ENCODE peak calls at places on chromosomes 2 and 18, in five cellular contexts. V is left ventricle myocardium inferior, D is WERI-Rb-1, S is tibial nerve, Z is fibroblast of the aortic adventitia. F is an unnamed sample.

GRCh38 chr2:218679119-218679518 is 7.2 kb downstream of the STK36 start:
- DNase-seq in Z (no peak), V (no peak), D (no peak), S (no peak), F (peak)

GRCh38 chr18:1806884-1807615 is 764.3 kb downstream of the METTL4 start:
- DNase-seq in S (no peak), Z (no peak), V (no peak), D (no peak), F (no peak)

GRCh38 chr18:74745658-74746403 is 148.2 kb downstream of the ZNF407 start:
- DNase-seq in S (no peak), Z (peak), V (no peak), D (no peak), F (peak)

GRCh38 chr2:143558665-143559064 is 429.4 kb downstream of the ARHGAP15 start:
- DNase-seq in D (no peak), V (no peak), S (no peak), Z (peak), F (peak)

GRCh38 chr2:226376516-226377180 is 423.0 kb downstream of the IRS1 start:
- DNase-seq in D (no peak), Z (peak), S (no peak), V (no peak), F (no peak)

GRCh38 chr2:173397539-173397938 is 42.9 kb downstream of the CDCA7 start:
- DNase-seq in V (no peak), S (no peak), Z (no peak), D (no peak), F (no peak)

GRCh38 chr2:57720728-57721627 is 325.6 kb upstream of the VRK2 start:
- DNase-seq in V (no peak), Z (peak), D (peak), S (no peak), F (peak)

GRCh38 chr2:102082591-102083586 is 59.7 kb upstream of the IL1R1 start:
- DNase-seq in D (no peak), Z (peak), V (no peak), S (no peak), F (peak)

GRCh38 chr2:112605926-112606325 is 21.5 kb downstream of the CHCHD5 start:
- DNase-seq in S (no peak), V (no peak), D (no peak), Z (no peak), F (no peak)

GRCh38 chr18:69387181-69387580 is 13.5 kb upstream of the DOK6 start:
- DNase-seq in Z (no peak), S (no peak), D (no peak), V (no peak), F (no peak)

GRCh38 chr2:209614630-209615369 is 156.8 kb upstream of the UNC80 start:
- DNase-seq in Z (peak), S (no peak), D (peak), V (no peak), F (no peak)

GRCh38 chr2:120346034-120346666 is at the start of gene INHBB:
- DNase-seq in V (no peak), Z (no peak), S (no peak), D (peak), F (no peak)

GRCh38 chr2:195003926-195004325 is 653.1 kb upstream of the SLC39A10 start:
- DNase-seq in S (no peak), V (no peak), D (no peak), Z (peak), F (no peak)

GRCh38 chr2:122500316-122501105 is 745.1 kb downstream of the TSN start:
- DNase-seq in Z (no peak), V (no peak), D (no peak), S (no peak), F (no peak)

GRCh38 chr2:191857406-191857805 is 10.5 kb upstream of the CAVIN2 start:
- DNase-seq in Z (peak), S (no peak), D (no peak), V (no peak), F (peak)

GRCh38 chr2:33024758-33025157 is 78.0 kb downstream of the LTBP1 start:
- DNase-seq in Z (no peak), S (no peak), D (no peak), V (no peak), F (no peak)

GRCh38 chr2:216619411-216620393 is 13.5 kb upstream of the IGFBP2 start:
- DNase-seq in D (peak), V (no peak), S (no peak), Z (peak), F (peak)

GRCh38 chr2:199590323-199590915 is 132.7 kb upstream of the SATB2 start:
- DNase-seq in V (no peak), D (no peak), S (no peak), Z (no peak), F (no peak)

GRCh38 chr18:54802686-54803395 is 25.4 kb upstream of the RAB27B start:
- DNase-seq in D (no peak), Z (no peak), S (no peak), V (no peak), F (no peak)

GRCh38 chr2:120372816-120373215 is 26.9 kb downstream of the INHBB start:
- DNase-seq in Z (no peak), S (no peak), V (no peak), D (no peak), F (no peak)

GRCh38 chr2:68031546-68032160 is 31.2 kb downstream of the C1D start:
- DNase-seq in S (no peak), V (no peak), D (no peak), Z (peak), F (peak)

GRCh38 chr2:28231110-28231621 is 161.5 kb upstream of the FOSL2 start:
- DNase-seq in S (no peak), Z (peak), D (no peak), V (peak), F (peak)

GRCh38 chr2:228703099-228703498 is 521.6 kb upstream of the SPHKAP start:
- DNase-seq in S (no peak), Z (no peak), V (no peak), D (no peak), F (no peak)

GRCh38 chr2:72981516-72981915 is 64.2 kb downstream of the EMX1 start:
- DNase-seq in S (no peak), D (no peak), Z (no peak), V (no peak), F (no peak)

GRCh38 chr2:25851740-25852503 is 26.4 kb downstream of the ASXL2 start:
- DNase-seq in D (no peak), V (no peak), S (no peak), Z (peak), F (peak)

GRCh38 chr2:64780041-64780440 is 126.3 kb upstream of the SERTAD2 start:
- DNase-seq in V (no peak), D (no peak), S (no peak), Z (peak), F (no peak)

GRCh38 chr2:108922141-108922915 is 66.7 kb downstream of the EDAR start:
- DNase-seq in D (no peak), S (no peak), V (no peak), Z (peak), F (peak)

GRCh38 chr2:106004854-106005253 is 189.2 kb downstream of the UXS1 start:
- DNase-seq in Z (no peak), S (no peak), D (no peak), V (no peak), F (no peak)

GRCh38 chr2:172128484-172128883 is 25.8 kb upstream of the DLX2 start:
- DNase-seq in S (no peak), V (no peak), D (no peak), Z (peak), F (peak)

GRCh38 chr2:3553946-3554345 is 4.2 kb downstream of the RNASEH1 start:
- DNase-seq in V (no peak), Z (no peak), D (no peak), S (no peak), F (no peak)

GRCh38 chr18:57436193-57436964 is 1.2 kb downstream of the ONECUT2 start:
- DNase-seq in S (no peak), V (no peak), D (no peak), Z (no peak), F (no peak)

GRCh38 chr2:7707723-7708122 is 790.5 kb downstream of the RNF144A start:
- DNase-seq in Z (peak), D (no peak), S (no peak), V (no peak), F (peak)

GRCh38 chr2:27353762-27354596 is 2.6 kb downstream of the GTF3C2 start:
- DNase-seq in S (no peak), V (no peak), Z (peak), D (peak), F (peak)

GRCh38 chr2:58708565-58708964 is 467.4 kb upstream of the FANCL start:
- DNase-seq in D (no peak), V (no peak), Z (no peak), S (no peak), F (no peak)

GRCh38 chr2:26914286-26914962 is 56.0 kb upstream of the MAPRE3 start:
- DNase-seq in Z (no peak), S (no peak), D (peak), V (no peak), F (no peak)

GRCh38 chr18:3119401-3120323 is 100.1 kb downstream of the MYOM1 start:
- DNase-seq in Z (no peak), V (no peak), D (no peak), S (no peak), F (peak)

GRCh38 chr2:142037744-142038143 is 93.1 kb downstream of the LRP1B start:
- DNase-seq in D (no peak), Z (no peak), V (no peak), S (no peak), F (no peak)

GRCh38 chr2:159208449-159208848 is 78.1 kb downstream of the WDSUB1 start:
- DNase-seq in D (no peak), Z (no peak), S (no peak), V (no peak), F (no peak)

GRCh38 chr2:10533811-10534321 is 85.7 kb upstream of the ODC1 start:
- DNase-seq in Z (peak), V (no peak), S (no peak), D (no peak), F (no peak)

GRCh38 chr2:190911813-190912212 is 31.2 kb downstream of the GLS start:
- DNase-seq in V (no peak), D (no peak), S (no peak), Z (peak), F (peak)

GRCh38 chr2:43099797-43100196 is 126.6 kb downstream of the ZFP36L2 start:
- DNase-seq in Z (no peak), V (no peak), D (no peak), S (no peak), F (no peak)

GRCh38 chr2:43102366-43103092 is 123.9 kb downstream of the ZFP36L2 start:
- DNase-seq in Z (no peak), S (no peak), V (peak), D (no peak), F (no peak)

GRCh38 chr2:43100362-43100882 is 126.0 kb downstream of the ZFP36L2 start:
- DNase-seq in D (peak), S (no peak), V (no peak), Z (no peak), F (no peak)

GRCh38 chr2:43101751-43102150 is 124.7 kb downstream of the ZFP36L2 start:
- DNase-seq in S (no peak), Z (no peak), D (no peak), V (no peak), F (no peak)

GRCh38 chr2:43100883-43101662 is 125.3 kb downstream of the ZFP36L2 start:
- DNase-seq in D (peak), S (peak), V (peak), Z (peak), F (no peak)
- H3K4me3 ChIP-seq in D (peak), S (peak), V (peak), Z (no peak), F (no peak)

GRCh38 chr18:7592305-7593071 is 25.4 kb downstream of the PTPRM start:
- DNase-seq in V (no peak), Z (no peak), S (no peak), D (peak), F (no peak)
- TF ChIP-seq CTCF in V (peak), Z (peak), S (no peak), D (peak), F (no peak)

GRCh38 chr2:98637401-98638144 is 29.2 kb downstream of the UNC50 start:
- DNase-seq in V (no peak), D (no peak), S (no peak), Z (no peak), F (no peak)
- H3K4me3 ChIP-seq in V (no peak), D (no peak), S (no peak), Z (no peak), F (no peak)

GRCh38 chr18:5066380-5066977 is 130.6 kb downstream of the AKAIN1 start:
- DNase-seq in V (no peak), S (no peak), D (peak), Z (no peak), F (no peak)
- TF ChIP-seq CTCF in V (peak), S (no peak), D (peak), Z (no peak), F (no peak)

GRCh38 chr18:62201870-62202269 is 14.8 kb downstream of the RELCH start:
- DNase-seq in D (no peak), S (no peak), V (no peak), Z (no peak), F (no peak)
- H3K4me3 ChIP-seq in D (no peak), S (no peak), V (no peak), Z (no peak), F (no peak)

GRCh38 chr2:179842498-179843153 is 18.8 kb downstream of the ZNF385B start:
- DNase-seq in V (no peak), S (no peak), Z (peak), D (peak), F (peak)
- TF ChIP-seq CTCF in V (peak), S (no peak), Z (peak), D (peak), F (peak)

GRCh38 chr18:7459851-7460774 is 107.0 kb upstream of the PTPRM start:
- DNase-seq in Z (no peak), D (no peak), S (no peak), V (peak), F (no peak)
- H3K4me3 ChIP-seq in Z (no peak), D (no peak), S (peak), V (peak), F (peak)

GRCh38 chr18:48295586-48296311 is 113.4 kb downstream of the ZBTB7C start:
- DNase-seq in V (no peak), D (peak), Z (peak), S (no peak), F (peak)
- TF ChIP-seq CTCF in V (peak), D (peak), Z (peak), S (no peak), F (peak)

GRCh38 chr2:232420463-232421188 is 14.0 kb downstream of the ALPG start:
- DNase-seq in V (no peak), D (no peak), S (no peak), Z (no peak), F (no peak)
- H3K4me3 ChIP-seq in V (peak), D (peak), S (peak), Z (no peak), F (no peak)

DNA sequence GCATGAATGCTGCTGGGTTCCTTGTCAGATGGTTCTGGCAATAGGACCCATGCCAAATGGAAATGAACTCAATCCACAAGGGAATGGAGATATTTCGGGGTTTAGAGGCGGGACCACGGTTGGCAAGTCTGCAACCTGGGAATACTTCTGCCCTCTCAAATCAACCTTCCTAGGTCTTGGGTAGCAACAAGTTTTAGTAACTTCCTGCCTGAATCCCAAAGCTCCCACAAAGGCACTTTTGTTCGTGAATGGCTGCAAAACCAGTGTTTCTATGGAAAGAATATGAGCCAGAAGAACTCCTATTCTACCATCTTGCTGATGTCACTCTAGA is 790.1 kb upstream of the SLC8A1 start:
- DNase-seq in Z (no peak), D (no peak), S (no peak), V (no peak), F (no peak)
- TF ChIP-seq CTCF in Z (no peak), D (no peak), S (no peak), V (no peak), F (no peak)

F was measured in fibroblast of mammary gland.